ENCODE peak calls at places on chromosomes 16 and 17, in ten cellular contexts. N is CD8-positive, alpha-beta T cell; Q is colonic mucosa; J is AG04450; F is WTC11; Y is B cell; H is ascending aorta; B is GM12865; I is psoas muscle; M is stomach. E is an unnamed sample.

GRCh38 chr16:86103320-86103719 is 204.4 kb downstream of the IRF8 start:
- DNase-seq in N (no peak), Q (no peak), J (no peak), F (no peak), Y (no peak), H (no peak), B (no peak), I (no peak), M (no peak), E (no peak)

GRCh38 chr17:76491271-76492184 is 9.7 kb downstream of the RHBDF2 start:
- DNase-seq in N (no peak), Q (peak; percentile 48), J (no peak), F (no peak), Y (no peak), H (no peak), B (peak; percentile 64), I (no peak), M (no peak), E (no peak)

GRCh38 chr16:88687254-88687576 is 908 bp upstream of the SNAI3 start:
- DNase-seq in N (no peak), Q (no peak), J (no peak), F (no peak), Y (no peak), H (no peak), B (no peak), I (no peak), M (no peak), E (no peak)

GRCh38 chr17:59757881-59758385 is 50.5 kb downstream of the VMP1 start:
- DNase-seq in N (no peak), Q (no peak), J (no peak), F (no peak), Y (no peak), H (no peak), B (no peak), I (no peak), M (no peak), E (no peak)

GRCh38 chr17:1376061-1376460 is 24.0 kb downstream of the YWHAE start:
- DNase-seq in N (no peak), Q (no peak), J (no peak), F (no peak), Y (no peak), H (no peak), B (peak; percentile 68), I (no peak), M (no peak), E (no peak)

GRCh38 chr16:50550035-50550434 is 1.8 kb downstream of the NKD1 start:
- DNase-seq in N (no peak), Q (no peak), J (no peak), F (no peak), Y (no peak), H (no peak), B (no peak), I (no peak), M (no peak), E (no peak)

GRCh38 chr16:14331020-14331419 is 259.9 kb downstream of the MRTFB start:
- DNase-seq in N (no peak), Q (no peak), J (no peak), F (no peak), Y (no peak), H (no peak), B (no peak), I (no peak), M (no peak), E (no peak)

GRCh38 chr16:17311333-17312099 is 159.2 kb downstream of the XYLT1 start:
- DNase-seq in N (no peak), Q (no peak), J (no peak), F (no peak), Y (no peak), H (no peak), B (no peak), I (no peak), M (no peak), E (no peak)

GRCh38 chr16:68227183-68227793 is 8.6 kb downstream of the ESRP2 start:
- DNase-seq in N (no peak), Q (no peak), J (no peak), F (no peak), Y (no peak), H (no peak), B (peak; percentile 64), I (no peak), M (peak; percentile 19), E (no peak)

GRCh38 chr16:66189951-66190350 is 176.5 kb upstream of the CDH5 start:
- DNase-seq in N (no peak), Q (no peak), J (peak; percentile 81), F (no peak), Y (no peak), H (no peak), B (no peak), I (no peak), M (no peak), E (no peak)

GRCh38 chr17:72338847-72339790 is 218.3 kb downstream of the SOX9 start:
- DNase-seq in N (no peak), Q (peak; percentile 24), J (peak; percentile 86), F (no peak), Y (no peak), H (no peak), B (no peak), I (no peak), M (no peak), E (no peak)

GRCh38 chr16:53870831-53871230 is 166.9 kb downstream of the FTO start:
- DNase-seq in N (no peak), Q (no peak), J (no peak), F (no peak), Y (no peak), H (no peak), B (no peak), I (no peak), M (no peak), E (no peak)

GRCh38 chr16:87528690-87529579 is 36.1 kb upstream of the ZCCHC14 start:
- DNase-seq in N (no peak), Q (no peak), J (no peak), F (no peak), Y (no peak), H (no peak), B (no peak), I (no peak), M (no peak), E (no peak)

GRCh38 chr16:65375651-65376050 is 253.8 kb upstream of the CDH11 start:
- DNase-seq in N (no peak), Q (no peak), J (no peak), F (no peak), Y (no peak), H (no peak), B (no peak), I (no peak), M (no peak), E (no peak)

GRCh38 chr17:45818708-45819107 is 26.0 kb upstream of the SPPL2C start:
- DNase-seq in N (no peak), Q (no peak), J (no peak), F (no peak), Y (no peak), H (no peak), B (no peak), I (no peak), M (no peak), E (no peak)

GRCh38 chr16:12097523-12098428 is 121.2 kb downstream of the SNX29 start:
- DNase-seq in N (no peak), Q (peak; percentile 42), J (peak; percentile 65), F (no peak), Y (no peak), H (no peak), B (no peak), I (no peak), M (no peak), E (no peak)

GRCh38 chr17:41223821-41224220 is 2.6 kb upstream of the KRTAP9-2 start:
- DNase-seq in N (no peak), Q (no peak), J (no peak), F (no peak), Y (no peak), H (no peak), B (no peak), I (no peak), M (no peak), E (no peak)

GRCh38 chr16:17307501-17307900 is 163.3 kb downstream of the XYLT1 start:
- DNase-seq in N (no peak), Q (no peak), J (no peak), F (no peak), Y (no peak), H (no peak), B (no peak), I (no peak), M (no peak), E (no peak)

GRCh38 chr17:33962857-33963655 is 292.0 kb upstream of the CCL2 start:
- DNase-seq in N (no peak), Q (no peak), J (no peak), F (no peak), Y (no peak), H (no peak), B (peak; percentile 54), I (no peak), M (no peak), E (no peak)

GRCh38 chr17:74960739-74961342 is 11.7 kb downstream of the HID1 start:
- DNase-seq in N (no peak), Q (peak; percentile 73), J (peak; percentile 6), F (peak; percentile 82), Y (no peak), H (no peak), B (peak; percentile 86), I (no peak), M (peak; percentile 55), E (no peak)
- TF ChIP-seq CTCF in N (no peak), Q (no peak), J (peak; percentile 49), F (no peak), Y (no peak), H (no peak), B (peak; percentile 87), I (peak; percentile 5), M (no peak), E (peak; percentile 71)

GRCh38 chr17:51322390-51323029 is 62.2 kb downstream of the UTP18 start:
- DNase-seq in N (no peak), Q (no peak), J (no peak), F (no peak), Y (no peak), H (no peak), B (peak; percentile 46), I (no peak), M (no peak), E (no peak)
- TF ChIP-seq CTCF in N (no peak), Q (no peak), J (peak; percentile 21), F (peak; percentile 34), Y (peak; percentile 10), H (no peak), B (peak; percentile 49), I (no peak), M (no peak), E (peak; percentile 55)

GRCh38 chr17:37661372-37662014 is 18.2 kb upstream of the DDX52 start:
- DNase-seq in N (no peak), Q (no peak), J (no peak), F (no peak), Y (no peak), H (no peak), B (no peak), I (no peak), M (no peak), E (no peak)
- TF ChIP-seq CTCF in N (no peak), Q (no peak), J (no peak), F (no peak), Y (no peak), H (no peak), B (no peak), I (no peak), M (no peak), E (peak; percentile 55)

DNA sequence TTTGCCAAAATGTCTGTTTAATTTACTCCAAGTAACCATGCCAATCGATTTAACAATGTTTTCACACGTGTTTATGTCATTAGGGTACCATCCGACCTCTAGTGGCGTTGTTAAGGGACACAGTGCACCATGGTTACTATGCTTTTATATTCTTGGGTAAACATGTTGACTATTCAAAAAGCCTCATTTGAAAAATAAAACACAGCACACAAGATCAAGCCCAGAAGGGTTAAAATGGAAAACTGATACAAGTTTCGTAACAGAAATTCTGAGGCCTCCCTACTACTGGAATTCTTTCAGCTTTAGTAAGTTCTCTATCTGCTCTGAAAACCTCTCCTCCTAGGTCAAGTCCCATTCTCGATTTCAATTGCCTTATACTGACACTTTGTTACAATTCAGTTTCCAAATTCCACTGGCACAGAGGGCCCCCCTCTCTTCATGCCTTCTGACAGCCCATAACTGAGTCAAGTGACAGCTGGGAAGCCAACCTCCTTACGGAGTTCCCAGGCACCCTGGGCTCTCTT is 2.1 kb downstream of the CFAP20 start:
- DNase-seq in N (no peak), Q (no peak), J (no peak), F (no peak), Y (no peak), H (no peak), B (peak; percentile 46), I (no peak), M (no peak), E (no peak)
- TF ChIP-seq CTCF in N (peak; percentile 30), Q (no peak), J (peak; percentile 29), F (no peak), Y (peak; percentile 39), H (no peak), B (peak; percentile 8), I (peak; percentile 29), M (no peak), E (peak; percentile 62)

E was measured in type B pancreatic cell.